ENCODE peak calls at places on chromosome X, in six cellular contexts. E, B, D, H, Q and L are unnamed samples.

GRCh38 chrX:153521034-153521433 is 3.6 kb downstream of the ATP2B3 start:
- DNase-seq in B (no peak), Q (no peak), H (no peak), D (no peak), E (no peak), L (no peak)

GRCh38 chrX:10110316-10110932 is 46.4 kb upstream of the CLCN4 start:
- DNase-seq in Q (no peak), H (no peak), E (no peak), D (no peak), B (no peak), L (no peak)

GRCh38 chrX:37912286-37912685 is 64.9 kb upstream of the DYNLT3 start:
- DNase-seq in B (peak), E (no peak), Q (peak), D (no peak), H (no peak), L (peak)

GRCh38 chrX:18897611-18898010 is 86.3 kb downstream of the PHKA2 start:
- DNase-seq in Q (no peak), B (no peak), H (no peak), D (no peak), E (no peak), L (no peak)

GRCh38 chrX:119453202-119453601 is 15.0 kb upstream of the SLC25A5 start:
- DNase-seq in D (no peak), E (no peak), H (no peak), B (no peak), Q (no peak), L (no peak)

GRCh38 chrX:13376857-13377441 is 57.1 kb upstream of the ATXN3L start:
- DNase-seq in E (no peak), B (peak), D (no peak), Q (peak), H (peak), L (no peak)

GRCh38 chrX:146454363-146454762 is 355.2 kb upstream of the CXorf51B start:
- DNase-seq in H (no peak), Q (no peak), B (no peak), D (no peak), E (no peak), L (no peak)

GRCh38 chrX:10900585-10901289 is 210.4 kb upstream of the HCCS start:
- DNase-seq in E (no peak), D (no peak), H (no peak), B (peak), Q (peak), L (no peak)

GRCh38 chrX:116009871-116010710 is 160.5 kb upstream of the AGTR2 start:
- DNase-seq in D (no peak), Q (no peak), E (no peak), B (no peak), H (no peak), L (no peak)

GRCh38 chrX:23902419-23902818 is 5.3 kb downstream of the APOO start:
- DNase-seq in B (peak), D (peak), E (peak), Q (peak), H (no peak), L (peak)

GRCh38 chrX:6909396-6909795 is 238.1 kb upstream of the STS start:
- DNase-seq in H (no peak), B (no peak), Q (no peak), E (no peak), D (no peak), L (no peak)

GRCh38 chrX:132388371-132388770 is 100.5 kb downstream of the MBNL3 start:
- DNase-seq in E (no peak), Q (no peak), D (no peak), H (no peak), B (no peak), L (no peak)

GRCh38 chrX:13307041-13307440 is 12.8 kb downstream of the ATXN3L start:
- DNase-seq in E (no peak), Q (no peak), D (no peak), B (no peak), H (no peak), L (no peak)